ENCODE peak calls at places on chromosomes 13 and 19, in four cellular contexts. One of them, this sample, is unnamed.

GRCh38 chr19:54674021-54674617 is 11.3 kb downstream of the LILRB4 start:
- DNase-seq in K562: peak
- DNase-seq in GM12878: no peak
- DNase-seq in HepG2: peak
- DNase-seq in this sample: no peak

GRCh38 chr19:56159009-56159501 is 16.8 kb upstream of the GALP start:
- DNase-seq in HepG2: no peak
- DNase-seq in K562: peak
- DNase-seq in GM12878: no peak
- DNase-seq in this sample: no peak

GRCh38 chr13:83215627-83216026 is 666.6 kb downstream of the SLITRK1 start:
- DNase-seq in K562: no peak
- DNase-seq in HepG2: no peak
- DNase-seq in GM12878: no peak
- DNase-seq in this sample: no peak

GRCh38 chr13:37306778-37307544 is 201.5 kb upstream of the CSNK1A1L start:
- DNase-seq in K562: no peak
- DNase-seq in HepG2: no peak
- DNase-seq in GM12878: no peak
- DNase-seq in this sample: no peak

GRCh38 chr19:48752511-48753365 is at the start of gene FUT1:
- DNase-seq in HepG2: no peak
- DNase-seq in GM12878: no peak
- DNase-seq in K562: peak
- DNase-seq in this sample: no peak

GRCh38 chr19:39590265-39590664 is 12.1 kb upstream of the LGALS13 start:
- DNase-seq in GM12878: no peak
- DNase-seq in HepG2: no peak
- DNase-seq in K562: no peak
- DNase-seq in this sample: no peak

GRCh38 chr13:77310161-77310560 is 16.7 kb downstream of the MYCBP2 start:
- DNase-seq in HepG2: no peak
- DNase-seq in K562: no peak
- DNase-seq in GM12878: no peak
- DNase-seq in this sample: no peak

GRCh38 chr19:38207543-38207942 is 16.5 kb downstream of the DPF1 start:
- DNase-seq in K562: peak
- DNase-seq in HepG2: no peak
- DNase-seq in GM12878: no peak
- DNase-seq in this sample: no peak

GRCh38 chr13:111424134-111424533 is 103.7 kb downstream of the TEX29 start:
- DNase-seq in K562: peak
- DNase-seq in HepG2: no peak
- DNase-seq in GM12878: no peak
- DNase-seq in this sample: no peak

GRCh38 chr19:10514211-10515145 is 2.8 kb downstream of the S1PR5 start:
- DNase-seq in HepG2: no peak
- DNase-seq in GM12878: no peak
- DNase-seq in K562: no peak
- DNase-seq in this sample: no peak

GRCh38 chr19:39637891-39638290 is 17.8 kb upstream of the LGALS16 start:
- DNase-seq in GM12878: no peak
- DNase-seq in K562: no peak
- DNase-seq in HepG2: no peak
- DNase-seq in this sample: no peak

GRCh38 chr19:38021356-38021755 is 114.3 kb downstream of the SIPA1L3 start:
- DNase-seq in HepG2: no peak
- DNase-seq in K562: no peak
- DNase-seq in GM12878: no peak
- DNase-seq in this sample: no peak

GRCh38 chr13:112790735-112791641 is 101.2 kb downstream of the ATP11A start:
- DNase-seq in HepG2: no peak
- DNase-seq in GM12878: no peak
- DNase-seq in K562: no peak
- DNase-seq in this sample: no peak

GRCh38 chr13:35914662-35915061 is 216.5 kb downstream of the DCLK1 start:
- DNase-seq in GM12878: no peak
- DNase-seq in HepG2: no peak
- DNase-seq in K562: no peak
- DNase-seq in this sample: no peak

GRCh38 chr13:91468301-91468700 is 69.9 kb downstream of the GPC5 start:
- DNase-seq in GM12878: no peak
- DNase-seq in K562: no peak
- DNase-seq in HepG2: no peak
- DNase-seq in this sample: no peak

GRCh38 chr13:24672141-24673132 is 7.8 kb upstream of the ATP12A start:
- DNase-seq in GM12878: no peak
- DNase-seq in HepG2: no peak
- DNase-seq in K562: no peak
- DNase-seq in this sample: no peak

GRCh38 chr19:14553042-14553938 is 18.6 kb downstream of the NDUFB7 start:
- DNase-seq in K562: no peak
- DNase-seq in HepG2: no peak
- DNase-seq in GM12878: no peak
- DNase-seq in this sample: no peak

GRCh38 chr19:47765522-47766358 is 12.8 kb upstream of the SELENOW start:
- DNase-seq in K562: peak
- DNase-seq in GM12878: no peak
- DNase-seq in HepG2: peak
- DNase-seq in this sample: peak

GRCh38 chr19:40585241-40585640 is 8.6 kb downstream of the SHKBP1 start:
- DNase-seq in GM12878: no peak
- DNase-seq in HepG2: no peak
- DNase-seq in K562: no peak
- DNase-seq in this sample: no peak

GRCh38 chr19:4639531-4640246 is 373 bp downstream of the TNFAIP8L1 start:
- DNase-seq in HepG2: peak
- DNase-seq in GM12878: no peak
- DNase-seq in K562: no peak
- DNase-seq in this sample: no peak
- TF ChIP-seq TARDBP in HepG2: no peak
- TF ChIP-seq TARDBP in GM12878: no peak
- TF ChIP-seq TARDBP in K562: no peak
- TF ChIP-seq TARDBP in this sample: no peak

GRCh38 chr13:51870616-51871015 is 8.8 kb downstream of the CCDC70 start:
- DNase-seq in K562: no peak
- DNase-seq in GM12878: no peak
- DNase-seq in HepG2: no peak
- DNase-seq in this sample: no peak

GRCh38 chr13:51867062-51867461 is 5.3 kb downstream of the CCDC70 start:
- DNase-seq in HepG2: no peak
- DNase-seq in GM12878: no peak
- DNase-seq in K562: no peak
- DNase-seq in this sample: no peak

GRCh38 chr13:51873837-51874236 is 12.1 kb downstream of the CCDC70 start:
- DNase-seq in HepG2: no peak
- DNase-seq in K562: no peak
- DNase-seq in GM12878: no peak
- DNase-seq in this sample: no peak

GRCh38 chr13:51873419-51873818 is 11.7 kb downstream of the CCDC70 start:
- DNase-seq in GM12878: no peak
- DNase-seq in K562: no peak
- DNase-seq in HepG2: no peak
- DNase-seq in this sample: no peak

DNA sequence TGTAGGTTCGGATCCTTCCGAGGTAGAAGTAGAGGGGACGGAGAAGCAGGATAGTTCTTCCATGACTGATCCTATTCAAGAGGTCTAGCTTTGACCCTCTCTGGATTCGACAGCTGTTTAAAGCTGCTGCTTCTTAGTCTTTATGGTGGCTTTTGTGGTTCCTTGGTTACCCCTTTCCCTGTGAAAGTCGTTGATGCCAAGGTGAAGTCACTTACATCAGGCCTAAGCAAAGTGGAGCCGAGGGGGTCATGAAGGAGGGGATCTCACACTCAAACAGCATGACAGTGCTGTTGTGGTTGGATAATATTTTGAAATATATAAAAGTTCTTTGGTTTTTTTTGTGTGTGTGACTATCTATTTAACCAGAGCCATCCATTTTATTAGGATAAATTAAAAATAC is 8.2 kb downstream of the CCDC70 start:
- DNase-seq in HepG2: no peak
- DNase-seq in K562: no peak
- DNase-seq in GM12878: no peak
- DNase-seq in this sample: no peak
- TF ChIP-seq SP1 in HepG2: no peak
- TF ChIP-seq SP1 in K562: no peak
- TF ChIP-seq SP1 in GM12878: no peak
- TF ChIP-seq SP1 in this sample: no peak

GRCh38 chr13:113837554-113838355 is 26.1 kb downstream of the GAS6 start:
- DNase-seq in GM12878: no peak
- DNase-seq in K562: peak
- DNase-seq in HepG2: peak
- DNase-seq in this sample: peak
- TF ChIP-seq TARDBP in GM12878: no peak
- TF ChIP-seq TARDBP in K562: no peak
- TF ChIP-seq TARDBP in HepG2: no peak
- TF ChIP-seq TARDBP in this sample: no peak

DNA sequence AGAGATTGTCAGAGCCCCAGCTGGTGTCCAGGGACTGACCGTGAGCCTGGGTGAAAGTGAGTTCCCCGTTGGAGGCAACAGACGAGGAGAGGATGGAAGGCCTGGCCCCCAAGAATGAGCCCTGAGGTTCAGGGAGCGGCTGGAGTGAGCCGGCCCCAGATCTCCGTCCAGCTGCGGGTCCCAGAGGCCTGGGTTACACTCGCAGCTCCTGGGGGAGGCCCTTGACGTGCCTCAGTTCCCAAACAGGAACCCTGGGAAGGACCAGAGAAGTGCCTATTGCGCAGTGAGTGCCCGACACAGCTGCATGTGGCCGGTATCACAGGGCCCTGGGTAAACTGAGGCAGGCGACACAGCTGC is 1.1 kb upstream of the ELANE start:
- DNase-seq in GM12878: no peak
- DNase-seq in HepG2: no peak
- DNase-seq in K562: no peak
- DNase-seq in this sample: no peak
- TF ChIP-seq SP1 in GM12878: no peak
- TF ChIP-seq SP1 in HepG2: no peak
- TF ChIP-seq SP1 in K562: no peak
- TF ChIP-seq SP1 in this sample: no peak

DNA sequence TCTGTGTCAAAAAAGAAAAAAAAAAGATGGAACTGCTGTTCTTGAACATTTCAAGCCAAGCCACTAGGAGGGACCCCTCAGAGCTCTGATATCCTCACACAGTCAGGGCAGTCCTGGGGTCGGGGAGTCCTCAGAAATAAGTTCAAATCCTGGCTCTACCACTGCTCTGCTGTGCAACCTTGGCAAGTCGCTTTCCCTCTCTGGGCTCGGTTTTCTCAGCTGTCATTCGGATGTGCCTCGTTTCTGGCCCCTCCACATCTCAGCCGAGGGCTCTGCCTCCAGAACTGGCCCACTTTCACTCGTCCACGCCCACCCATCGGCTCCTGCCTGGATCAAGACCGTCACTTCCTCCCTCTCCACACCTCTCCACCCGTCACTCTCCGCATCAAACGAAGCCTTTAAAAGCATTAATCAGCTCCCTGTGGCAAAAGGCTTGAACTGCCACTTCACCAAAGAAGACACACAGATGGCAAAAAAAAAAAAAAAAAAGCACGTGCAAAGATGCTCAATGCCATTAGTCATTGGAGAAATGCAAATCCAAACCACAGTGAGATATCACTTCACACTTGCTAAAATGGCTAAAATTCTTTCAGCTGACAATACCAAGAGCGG is 7.4 kb upstream of the ZNRF4 start:
- DNase-seq in GM12878: no peak
- DNase-seq in K562: no peak
- DNase-seq in HepG2: no peak
- DNase-seq in this sample: no peak
- TF ChIP-seq TARDBP in GM12878: no peak
- TF ChIP-seq TARDBP in K562: no peak
- TF ChIP-seq TARDBP in HepG2: no peak
- TF ChIP-seq TARDBP in this sample: no peak

This sample was measured in HEK293T.